ENCODE peak calls at places on chromosomes 1 and 21, in five cellular contexts. One of them, this sample, is unnamed.

GRCh38 chr1:231390071-231390470 is 32.0 kb downstream of the EGLN1 start:
- DNase-seq in astrocyte of the hippocampus: peak
- DNase-seq in neural progenitor cell: no peak
- DNase-seq in posterior cingulate gyrus: no peak
- DNase-seq in SK-N-SH: no peak
- DNase-seq in this sample: no peak

GRCh38 chr1:3999941-4000735 is 100.1 kb upstream of the C1orf174 start:
- DNase-seq in astrocyte of the hippocampus: no peak
- DNase-seq in neural progenitor cell: no peak
- DNase-seq in posterior cingulate gyrus: no peak
- DNase-seq in SK-N-SH: no peak
- DNase-seq in this sample: no peak

GRCh38 chr1:183689770-183690204 is 36.7 kb upstream of the APOBEC4 start:
- DNase-seq in astrocyte of the hippocampus: no peak
- DNase-seq in neural progenitor cell: no peak
- DNase-seq in posterior cingulate gyrus: no peak
- DNase-seq in SK-N-SH: no peak
- DNase-seq in this sample: no peak

GRCh38 chr1:174746024-174746808 is 253.5 kb upstream of the CACYBP start:
- DNase-seq in astrocyte of the hippocampus: no peak
- DNase-seq in neural progenitor cell: no peak
- DNase-seq in posterior cingulate gyrus: no peak
- DNase-seq in SK-N-SH: no peak
- DNase-seq in this sample: peak

GRCh38 chr1:6651889-6652288 is 27.2 kb downstream of the THAP3 start:
- DNase-seq in astrocyte of the hippocampus: no peak
- DNase-seq in neural progenitor cell: no peak
- DNase-seq in posterior cingulate gyrus: no peak
- DNase-seq in SK-N-SH: no peak
- DNase-seq in this sample: no peak

GRCh38 chr1:114467491-114467890 is 43.5 kb downstream of the TRIM33 start:
- DNase-seq in astrocyte of the hippocampus: no peak
- DNase-seq in neural progenitor cell: no peak
- DNase-seq in posterior cingulate gyrus: no peak
- DNase-seq in SK-N-SH: no peak
- DNase-seq in this sample: no peak

GRCh38 chr1:232769718-232770117 is 35.5 kb upstream of the MAP10 start:
- DNase-seq in astrocyte of the hippocampus: no peak
- DNase-seq in neural progenitor cell: peak
- DNase-seq in posterior cingulate gyrus: no peak
- DNase-seq in SK-N-SH: no peak
- DNase-seq in this sample: no peak

GRCh38 chr21:23601549-23601948 is 2005.7 kb downstream of the MRPL39 start:
- DNase-seq in astrocyte of the hippocampus: peak
- DNase-seq in neural progenitor cell: no peak
- DNase-seq in posterior cingulate gyrus: no peak
- DNase-seq in SK-N-SH: no peak
- DNase-seq in this sample: no peak

GRCh38 chr1:63327417-63328139 is 5.2 kb downstream of the FOXD3 start:
- DNase-seq in astrocyte of the hippocampus: peak
- DNase-seq in neural progenitor cell: peak
- DNase-seq in posterior cingulate gyrus: no peak
- DNase-seq in SK-N-SH: peak
- DNase-seq in this sample: peak

GRCh38 chr1:75811211-75811981 is 14.7 kb downstream of the MSH4 start:
- DNase-seq in astrocyte of the hippocampus: no peak
- DNase-seq in neural progenitor cell: no peak
- DNase-seq in posterior cingulate gyrus: no peak
- DNase-seq in SK-N-SH: no peak
- DNase-seq in this sample: no peak

GRCh38 chr1:62325076-62325475 is 5.8 kb upstream of the KANK4 start:
- DNase-seq in astrocyte of the hippocampus: peak
- DNase-seq in neural progenitor cell: no peak
- DNase-seq in posterior cingulate gyrus: no peak
- DNase-seq in SK-N-SH: no peak
- DNase-seq in this sample: no peak